ENCODE peak calls at places on chromosome 21, in ten cellular contexts. C is AG08395; P is astrocyte of the hippocampus; L is RPMI7951; U is nephron progenitor cell; G is activated CD4-positive, alpha-beta T cell treated with anti-CD3 and anti-CD28 coated beads, Interleukin-2, amount 10 ng/mL, durations not matched to agents 7 days and 5 days; N is head of caudate nucleus; V is AG08396; W is mesothelial cell of epicardium; S is mucosa of descending colon. K is an unnamed sample.

GRCh38 chr21:41766883-41767605 is at the start of gene RIPK4:
- DNase-seq in C (peak), P (peak), L (peak), U (peak), G (peak), N (no peak), V (no peak), W (peak), S (peak), K (peak)

GRCh38 chr21:40847956-40848355 is 998 bp upstream of the DSCAM start:
- DNase-seq in C (no peak), P (no peak), L (no peak), U (no peak), G (no peak), N (no peak), V (no peak), W (no peak), S (no peak), K (no peak)

GRCh38 chr21:44513389-44514217 is 26.4 kb downstream of the KRTAP10-1 start:
- DNase-seq in C (no peak), P (no peak), L (no peak), U (no peak), G (no peak), N (no peak), V (no peak), W (no peak), S (no peak), K (no peak)

GRCh38 chr21:43812139-43812821 is 22.9 kb downstream of the RRP1 start:
- DNase-seq in C (peak), P (peak), L (peak), U (no peak), G (no peak), N (no peak), V (no peak), W (no peak), S (peak), K (peak)

GRCh38 chr21:15058718-15059316 is 6.0 kb downstream of the NRIP1 start:
- DNase-seq in C (peak), P (peak), L (peak), U (no peak), G (no peak), N (no peak), V (peak), W (no peak), S (no peak), K (peak)

GRCh38 chr21:32055305-32055704 is 182.5 kb downstream of the HUNK start:
- DNase-seq in C (no peak), P (no peak), L (no peak), U (no peak), G (no peak), N (no peak), V (no peak), W (peak), S (no peak), K (no peak)

GRCh38 chr21:31326478-31327247 is 17.4 kb downstream of the TIAM1 start:
- DNase-seq in C (peak), P (no peak), L (peak), U (no peak), G (peak), N (no peak), V (no peak), W (no peak), S (no peak), K (peak)

GRCh38 chr21:30605968-30606367 is 5.1 kb downstream of the KRTAP22-1 start:
- DNase-seq in C (no peak), P (no peak), L (no peak), U (no peak), G (no peak), N (no peak), V (no peak), W (no peak), S (no peak), K (no peak)

GRCh38 chr21:24115141-24115540 is 1492.1 kb downstream of the MRPL39 start:
- DNase-seq in C (no peak), P (no peak), L (no peak), U (no peak), G (no peak), N (no peak), V (no peak), W (no peak), S (no peak), K (no peak)

GRCh38 chr21:42145569-42146250 is 73.2 kb upstream of the ABCG1 start:
- DNase-seq in C (peak), P (peak), L (peak), U (peak), G (peak), N (peak), V (peak), W (peak), S (peak), K (peak)

GRCh38 chr21:41152149-41152548 is 15.8 kb upstream of the BACE2 start:
- DNase-seq in C (no peak), P (no peak), L (no peak), U (no peak), G (no peak), N (no peak), V (no peak), W (no peak), S (no peak), K (no peak)

GRCh38 chr21:33196956-33197374 is 32.8 kb upstream of the IFNAR2 start:
- DNase-seq in C (peak), P (peak), L (peak), U (peak), G (peak), N (peak), V (peak), W (peak), S (peak), K (peak)

GRCh38 chr21:46098303-46099141 is 610 bp downstream of the COL6A2 start:
- DNase-seq in C (peak), P (peak), L (peak), U (peak), G (peak), N (no peak), V (peak), W (peak), S (no peak), K (peak)

GRCh38 chr21:39562791-39563770 is 49.7 kb upstream of the B3GALT5 start:
- DNase-seq in C (no peak), P (no peak), L (no peak), U (no peak), G (no peak), N (peak), V (no peak), W (no peak), S (no peak), K (no peak)

GRCh38 chr21:43331962-43332458 is 94.9 kb downstream of the SIK1 start:
- DNase-seq in C (peak), P (peak), L (peak), U (no peak), G (no peak), N (peak), V (peak), W (no peak), S (no peak), K (no peak)

GRCh38 chr21:28975401-28975800 is 17.3 kb downstream of the LTN1 start:
- DNase-seq in C (peak), P (no peak), L (peak), U (no peak), G (no peak), N (no peak), V (no peak), W (no peak), S (no peak), K (peak)

K was measured in GM03348.